ENCODE peak calls at places on chromosomes 2 and 18, in eight cellular contexts. D is left ventricle myocardium inferior; Q is AG20443; J is Right ventricle myocardium superior; O is non-pigmented ciliary epithelial cell; I is right lobe of liver; V is activated gamma-delta T cell treated with anti-CD3 and anti-CD28 coated beads, Interleukin-2, amount 50 U/mL, for 16 hours; P is naive thymus-derived CD4-positive, alpha-beta T cell. E is an unnamed sample.

GRCh38 chr2:217709496-217710217 is 293.1 kb downstream of the TNS1 start:
- DNase-seq in P (no peak), J (no peak), Q (peak), D (no peak), V (no peak), I (no peak), O (no peak), E (no peak)

GRCh38 chr18:12599543-12599942 is 58.4 kb downstream of the SPIRE1 start:
- DNase-seq in Q (no peak), I (no peak), O (no peak), D (no peak), V (no peak), J (no peak), P (no peak), E (no peak)

GRCh38 chr2:148643421-148643820 is 1.1 kb upstream of the EPC2 start:
- DNase-seq in V (no peak), I (no peak), J (no peak), O (no peak), D (no peak), P (no peak), Q (no peak), E (no peak)

GRCh38 chr18:48186084-48186798 is 222.9 kb downstream of the ZBTB7C start:
- DNase-seq in Q (no peak), V (no peak), I (no peak), P (no peak), D (no peak), J (peak), O (no peak), E (no peak)

GRCh38 chr2:234102112-234102511 is 51.6 kb downstream of the SPP2 start:
- DNase-seq in O (no peak), Q (no peak), P (peak), I (no peak), J (no peak), V (no peak), D (no peak), E (no peak)

GRCh38 chr2:240637901-240638175 is 12.6 kb downstream of the GPR35 start:
- DNase-seq in D (peak), J (no peak), V (no peak), O (no peak), P (no peak), I (no peak), Q (no peak), E (no peak)

GRCh38 chr18:22267225-22267624 is 97.8 kb downstream of the GATA6 start:
- DNase-seq in I (no peak), D (no peak), J (no peak), P (no peak), Q (no peak), O (no peak), V (no peak), E (no peak)

GRCh38 chr2:177243476-177243875 is 21.1 kb downstream of the NFE2L2 start:
- DNase-seq in V (no peak), P (no peak), J (no peak), Q (no peak), D (no peak), O (no peak), I (no peak), E (no peak)

GRCh38 chr18:2680216-2680792 is 24.8 kb downstream of the SMCHD1 start:
- DNase-seq in J (no peak), D (no peak), V (no peak), I (no peak), P (no peak), O (no peak), Q (no peak), E (no peak)

GRCh38 chr2:151632993-151633592 is 101.2 kb downstream of the NEB start:
- DNase-seq in P (no peak), I (no peak), Q (no peak), V (no peak), O (no peak), D (no peak), J (no peak), E (no peak)

GRCh38 chr2:234970467-234970866 is 18.6 kb downstream of the SH3BP4 start:
- DNase-seq in D (no peak), V (no peak), I (no peak), J (no peak), O (no peak), Q (no peak), P (no peak), E (no peak)

GRCh38 chr2:71143782-71144181 is 13.3 kb downstream of the MPHOSPH10 start:
- DNase-seq in J (no peak), P (no peak), I (no peak), Q (no peak), D (no peak), O (no peak), V (no peak), E (no peak)

GRCh38 chr18:33440011-33440383 is 524 bp downstream of the CCDC178 start:
- DNase-seq in Q (peak), V (no peak), D (peak), P (no peak), I (peak), O (peak), J (no peak), E (no peak)

GRCh38 chr18:11982981-11983380 is 1.7 kb downstream of the IMPA2 start:
- DNase-seq in I (no peak), P (no peak), V (no peak), Q (no peak), D (no peak), J (no peak), O (no peak), E (no peak)

GRCh38 chr2:129087133-129087813 is 768.6 kb upstream of the HS6ST1 start:
- DNase-seq in Q (peak), J (no peak), I (no peak), P (no peak), O (no peak), V (no peak), D (peak), E (no peak)

GRCh38 chr2:8648441-8648840 is 33.4 kb upstream of the ID2 start:
- DNase-seq in D (no peak), P (no peak), J (no peak), O (no peak), I (no peak), Q (no peak), V (no peak), E (no peak)

GRCh38 chr18:74196220-74197119 is 48.1 kb downstream of the TIMM21 start:
- DNase-seq in P (peak), V (peak), J (no peak), D (no peak), Q (peak), O (no peak), I (no peak), E (peak)

GRCh38 chr2:16614314-16614860 is 51.2 kb downstream of the CYRIA start:
- DNase-seq in P (no peak), D (no peak), V (no peak), J (no peak), Q (peak), O (no peak), I (peak), E (no peak)

GRCh38 chr2:160209457-160209856 is 9.4 kb upstream of the ITGB6 start:
- DNase-seq in J (no peak), Q (peak), O (peak), I (no peak), P (no peak), D (no peak), V (no peak), E (no peak)

E was measured in T-cell.